ENCODE peak calls at places on chromosome 17, in six cellular contexts. P, O, Z, D, E and S are unnamed samples.

GRCh38 chr17:31820691-31821435 is 38.2 kb downstream of the COPRS start:
- DNase-seq in P (no peak), O (no peak), Z (no peak), D (no peak), E (no peak), S (no peak)

GRCh38 chr17:31390748-31391495 is 553 bp upstream of the RAB11FIP4 start:
- DNase-seq in P (peak), O (no peak), Z (no peak), D (no peak), E (no peak), S (no peak)

GRCh38 chr17:60525347-60525623 is 757 bp downstream of the APPBP2 start:
- DNase-seq in P (peak), O (no peak), Z (no peak), D (no peak), E (peak), S (peak)

GRCh38 chr17:82020874-82021727 is 1.6 kb downstream of the CENPX start:
- DNase-seq in P (peak), O (peak), Z (peak), D (peak), E (peak), S (peak)

GRCh38 chr17:8479431-8479947 is 43.8 kb downstream of the NDEL1 start:
- DNase-seq in P (no peak), O (no peak), Z (peak), D (no peak), E (no peak), S (peak)

GRCh38 chr17:42531455-42532354 is 4.3 kb upstream of the NAGLU start:
- DNase-seq in P (peak), O (peak), Z (peak), D (peak), E (peak), S (peak)

GRCh38 chr17:3695723-3696411 is at the start of gene P2RX5:
- DNase-seq in P (peak), O (peak), Z (no peak), D (no peak), E (no peak), S (no peak)

GRCh38 chr17:74011963-74012362 is 191.5 kb upstream of the RPL38 start:
- DNase-seq in P (no peak), O (no peak), Z (no peak), D (peak), E (no peak), S (no peak)

GRCh38 chr17:82216301-82217119 is 3.9 kb upstream of the CCDC57 start:
- DNase-seq in P (no peak), O (peak), Z (no peak), D (no peak), E (peak), S (peak)

GRCh38 chr17:10019941-10020403 is 114.9 kb upstream of the RCVRN start:
- DNase-seq in P (peak), O (peak), Z (no peak), D (no peak), E (no peak), S (no peak)

GRCh38 chr17:30172560-30172959 is 55.9 kb downstream of the NSRP1 start:
- DNase-seq in P (no peak), O (no peak), Z (no peak), D (no peak), E (no peak), S (no peak)

GRCh38 chr17:17694229-17695081 is 13.2 kb downstream of the RAI1 start:
- DNase-seq in P (peak), O (peak), Z (peak), D (peak), E (peak), S (peak)

GRCh38 chr17:81285179-81285878 is 9.8 kb downstream of the SLC38A10 start:
- DNase-seq in P (peak), O (peak), Z (peak), D (no peak), E (no peak), S (peak)

GRCh38 chr17:19482571-19482970 is 51.1 kb upstream of the SLC47A1 start:
- DNase-seq in P (no peak), O (no peak), Z (no peak), D (no peak), E (no peak), S (no peak)

GRCh38 chr17:80277751-80278671 is 17.4 kb downstream of the RNF213 start:
- DNase-seq in P (no peak), O (no peak), Z (no peak), D (no peak), E (no peak), S (no peak)